ENCODE peak calls at places on chromosome 16, in ten cellular contexts. H is activated B cell treated with CpG ODN at 0.5 μM for 24 hours, O is foreskin fibroblast, Z is upper lobe of left lung, S is mucosa of descending colon, Y is pancreas, B is ovary, I is esophagus muscularis mucosa, L is fibroblast of mammary gland, J is A549. M is an unnamed sample.

GRCh38 chr16:2532494-2533141 is 1.4 kb upstream of the CEMP1 start:
- DNase-seq in O (peak), I (no peak), B (peak), L (peak), Y (peak), Z (peak), J (no peak), H (peak), S (peak), M (peak)

GRCh38 chr16:24853830-24854229 is 8.1 kb downstream of the SLC5A11 start:
- DNase-seq in J (peak), Y (no peak), S (no peak), Z (peak), I (no peak), O (peak), L (peak), B (peak), H (no peak), M (no peak)

GRCh38 chr16:76535-77272 is 1.3 kb upstream of the MPG start:
- DNase-seq in S (peak), H (no peak), O (peak), Y (peak), Z (peak), I (no peak), L (peak), B (peak), J (peak), M (no peak)

GRCh38 chr16:81779540-81780320 is 639 bp downstream of the PLCG2 start:
- DNase-seq in O (peak), B (no peak), S (peak), J (peak), Y (peak), I (no peak), L (no peak), Z (no peak), H (peak), M (no peak)

GRCh38 chr16:29877266-29877961 is 14.4 kb upstream of the CDIPT start:
- DNase-seq in I (no peak), B (no peak), S (peak), Y (peak), Z (peak), L (peak), O (peak), J (peak), H (peak), M (peak)

GRCh38 chr16:24116371-24116770 is 139.8 kb upstream of the CACNG3 start:
- DNase-seq in J (no peak), B (no peak), Y (no peak), I (no peak), S (no peak), L (no peak), O (no peak), Z (no peak), H (no peak), M (no peak)

GRCh38 chr16:58127634-58128033 is 1.5 kb downstream of the CFAP20 start:
- DNase-seq in L (no peak), S (no peak), I (no peak), Y (no peak), J (no peak), H (no peak), O (peak), B (no peak), Z (no peak), M (no peak)

GRCh38 chr16:88872650-88873331 is 6.3 kb upstream of the PABPN1L start:
- DNase-seq in H (no peak), S (no peak), J (no peak), O (no peak), B (no peak), I (no peak), Y (no peak), Z (peak), L (no peak), M (no peak)

GRCh38 chr16:20348365-20349185 is 3.9 kb downstream of the UMOD start:
- DNase-seq in S (peak), B (no peak), I (no peak), L (no peak), Y (peak), O (no peak), J (no peak), Z (peak), H (no peak), M (no peak)

GRCh38 chr16:844638-845348 is 44.3 kb upstream of the GNG13 start:
- DNase-seq in J (no peak), B (no peak), H (no peak), S (peak), Y (no peak), L (no peak), I (no peak), Z (peak), O (no peak), M (no peak)

GRCh38 chr16:2985457-2985856 is 5.2 kb upstream of the PKMYT1 start:
- DNase-seq in L (no peak), O (no peak), Z (peak), J (no peak), Y (peak), S (no peak), B (no peak), I (no peak), H (no peak), M (no peak)

GRCh38 chr16:69444873-69445517 is 20.6 kb downstream of the CYB5B start:
- DNase-seq in O (no peak), B (no peak), I (no peak), Y (no peak), Z (no peak), L (peak), H (no peak), S (no peak), J (no peak), M (no peak)

GRCh38 chr16:1823821-1824220 is 2.8 kb downstream of the HAGH start:
- DNase-seq in B (no peak), Y (no peak), O (peak), Z (no peak), I (no peak), S (no peak), J (peak), L (peak), H (no peak), M (no peak)

GRCh38 chr16:15946257-15947044 is 3.0 kb upstream of the ABCC1 start:
- DNase-seq in Y (no peak), O (peak), I (no peak), B (no peak), J (peak), S (no peak), Z (no peak), L (peak), H (no peak), M (no peak)

GRCh38 chr16:4179020-4179419 is 62.8 kb upstream of the ADCY9 start:
- DNase-seq in Z (no peak), Y (no peak), J (no peak), B (no peak), H (no peak), I (no peak), L (peak), S (no peak), O (peak), M (no peak)

GRCh38 chr16:85173077-85173980 is 61.1 kb upstream of the CIBAR2 start:
- DNase-seq in Z (no peak), J (peak), H (no peak), O (peak), B (peak), S (peak), Y (no peak), I (no peak), L (peak), M (no peak)

GRCh38 chr16:84606081-84606875 is 11.6 kb downstream of the COTL1 start:
- DNase-seq in J (no peak), S (no peak), Z (no peak), B (no peak), Y (no peak), I (no peak), H (no peak), O (no peak), L (no peak), M (no peak)

GRCh38 chr16:1494129-1494640 is 1.0 kb downstream of the TELO2 start:
- DNase-seq in H (no peak), J (peak), B (no peak), O (peak), I (no peak), Z (peak), Y (peak), L (peak), S (peak), M (no peak)

GRCh38 chr16:17989255-17989654 is 347.3 kb downstream of the NPIPA8 start:
- DNase-seq in S (no peak), Y (no peak), B (no peak), I (no peak), L (no peak), O (no peak), J (no peak), H (no peak), Z (no peak), M (no peak)

GRCh38 chr16:12267491-12267890 is 291.0 kb downstream of the SNX29 start:
- DNase-seq in Z (no peak), B (no peak), L (no peak), J (no peak), Y (no peak), O (no peak), S (no peak), H (no peak), I (no peak), M (no peak)

GRCh38 chr16:46947900-46948547 is 25.4 kb downstream of the DNAJA2 start:
- DNase-seq in Z (no peak), H (no peak), B (no peak), L (peak), Y (no peak), O (peak), J (peak), S (no peak), I (no peak), M (no peak)

GRCh38 chr16:57794849-57795430 is 7.4 kb downstream of the KIFC3 start:
- DNase-seq in Y (no peak), O (no peak), H (no peak), Z (no peak), B (no peak), J (no peak), S (peak), I (no peak), L (no peak), M (no peak)

GRCh38 chr16:31484491-31485171 is 1.7 kb downstream of the SLC5A2 start:
- DNase-seq in S (peak), L (no peak), I (no peak), Y (peak), H (no peak), O (no peak), B (no peak), J (no peak), Z (peak), M (no peak)

GRCh38 chr16:89711601-89712475 is 8.9 kb downstream of the VPS9D1 start:
- DNase-seq in Y (peak), I (no peak), O (peak), Z (peak), H (peak), J (peak), L (peak), S (peak), B (peak), M (no peak)

GRCh38 chr16:67844441-67844840 is 2.3 kb upstream of the NUTF2 start:
- DNase-seq in S (no peak), L (peak), H (no peak), I (no peak), Y (no peak), J (no peak), B (no peak), O (peak), Z (no peak), M (no peak)

GRCh38 chr16:50497592-50497991 is 50.6 kb upstream of the NKD1 start:
- DNase-seq in B (no peak), I (no peak), J (no peak), O (no peak), S (no peak), Z (no peak), H (no peak), L (peak), Y (no peak), M (no peak)
- TF ChIP-seq CTCF in B (no peak), I (no peak), J (no peak), O (no peak), S (no peak), Z (no peak), H (no peak), L (no peak), Y (no peak), M (no peak)

GRCh38 chr16:10851512-10851911 is 25.5 kb upstream of the CIITA start:
- DNase-seq in H (no peak), J (no peak), L (no peak), S (no peak), O (no peak), Y (no peak), B (no peak), Z (no peak), I (no peak), M (no peak)
- TF ChIP-seq CTCF in H (no peak), J (no peak), L (no peak), S (no peak), O (no peak), Y (no peak), B (no peak), Z (no peak), I (no peak), M (no peak)

GRCh38 chr16:52068447-52069074 is 478.4 kb downstream of the TOX3 start:
- DNase-seq in B (no peak), Z (no peak), I (peak), J (no peak), S (no peak), O (no peak), Y (no peak), L (peak), H (no peak), M (no peak)

GRCh38 chr16:52066951-52067350 is 480.0 kb downstream of the TOX3 start:
- DNase-seq in J (no peak), S (no peak), H (no peak), Z (no peak), L (no peak), O (no peak), I (peak), B (no peak), Y (no peak), M (no peak)

GRCh38 chr16:52071101-52071500 is 475.8 kb downstream of the TOX3 start:
- DNase-seq in S (no peak), L (no peak), I (peak), O (no peak), Y (no peak), H (no peak), Z (no peak), J (no peak), B (no peak), M (no peak)

GRCh38 chr16:52070341-52071057 is 476.4 kb downstream of the TOX3 start:
- DNase-seq in Y (no peak), S (no peak), J (no peak), H (no peak), B (no peak), Z (no peak), L (no peak), I (no peak), O (no peak), M (no peak)

GRCh38 chr16:52069866-52070265 is 477.1 kb downstream of the TOX3 start:
- DNase-seq in H (no peak), L (peak), J (peak), O (no peak), Z (no peak), Y (no peak), I (peak), B (no peak), S (no peak), M (no peak)
- TF ChIP-seq CTCF in H (no peak), L (no peak), J (peak), O (no peak), Z (no peak), Y (no peak), I (no peak), B (no peak), S (no peak), M (no peak)

GRCh38 chr16:56311208-56312027 is 113.9 kb downstream of the AMFR start:
- DNase-seq in J (no peak), S (no peak), Z (peak), H (no peak), I (no peak), L (no peak), O (no peak), B (no peak), Y (no peak), M (no peak)
- TF ChIP-seq CTCF in J (peak), S (no peak), Z (no peak), H (no peak), I (no peak), L (peak), O (no peak), B (no peak), Y (no peak), M (peak)

GRCh38 chr16:64122177-64122576 is 999.7 kb downstream of the CDH11 start:
- DNase-seq in Y (no peak), H (no peak), O (no peak), S (no peak), J (no peak), L (no peak), Z (no peak), B (no peak), I (no peak), M (no peak)
- TF ChIP-seq CTCF in Y (no peak), H (no peak), O (no peak), S (no peak), J (no peak), L (no peak), Z (no peak), B (no peak), I (no peak), M (no peak)